ENCODE peak calls at places on chromosomes 6 and 20, in five cellular contexts. One of them, this sample, is unnamed. For H3K36me3 and H3K27me3, the result is how much of the 10 kb centered on the place peaks cover.

GRCh38 chr20:19760371-19760721 is 2.3 kb downstream of the RIN2 start:
- DNase-seq in gastrocnemius medialis: no peak
- DNase-seq in body of pancreas: no peak
- DNase-seq in psoas muscle: no peak
- DNase-seq in heart left ventricle: no peak
- DNase-seq in this sample: no peak

GRCh38 chr6:5497896-5498578 is 236.7 kb downstream of the FARS2 start:
- DNase-seq in heart left ventricle: no peak
- DNase-seq in psoas muscle: no peak
- DNase-seq in gastrocnemius medialis: no peak
- DNase-seq in body of pancreas: no peak
- DNase-seq in this sample: no peak

GRCh38 chr20:43914697-43915208 is at the start of gene TOX2:
- DNase-seq in heart left ventricle: peak
- DNase-seq in body of pancreas: no peak
- DNase-seq in psoas muscle: peak
- DNase-seq in gastrocnemius medialis: no peak
- DNase-seq in this sample: peak

GRCh38 chr6:129661478-129662405 is 48.2 kb downstream of the ARHGAP18 start:
- DNase-seq in body of pancreas: no peak
- DNase-seq in psoas muscle: no peak
- DNase-seq in gastrocnemius medialis: no peak
- DNase-seq in heart left ventricle: no peak
- DNase-seq in this sample: peak

GRCh38 chr6:112563368-112563767 is 216.2 kb downstream of the RFPL4B start:
- DNase-seq in psoas muscle: no peak
- DNase-seq in body of pancreas: no peak
- DNase-seq in heart left ventricle: no peak
- DNase-seq in gastrocnemius medialis: no peak
- DNase-seq in this sample: no peak

GRCh38 chr6:31328355-31328960 is 28.5 kb downstream of the HLA-B start:
- DNase-seq in gastrocnemius medialis: no peak
- DNase-seq in body of pancreas: no peak
- DNase-seq in heart left ventricle: no peak
- DNase-seq in psoas muscle: no peak
- DNase-seq in this sample: no peak

GRCh38 chr20:8187740-8188139 is 55.7 kb downstream of the PLCB1 start:
- DNase-seq in gastrocnemius medialis: no peak
- DNase-seq in body of pancreas: no peak
- DNase-seq in heart left ventricle: no peak
- DNase-seq in psoas muscle: no peak
- DNase-seq in this sample: peak

GRCh38 chr20:24879875-24880274 is 69.2 kb upstream of the CST7 start:
- DNase-seq in psoas muscle: no peak
- DNase-seq in body of pancreas: no peak
- DNase-seq in heart left ventricle: no peak
- DNase-seq in gastrocnemius medialis: no peak
- DNase-seq in this sample: no peak

GRCh38 chr6:4914412-4915159 is 89.3 kb downstream of the RPP40 start:
- DNase-seq in psoas muscle: no peak
- DNase-seq in body of pancreas: no peak
- DNase-seq in gastrocnemius medialis: no peak
- DNase-seq in heart left ventricle: no peak
- DNase-seq in this sample: no peak

GRCh38 chr6:139941826-139942225 is 567.4 kb upstream of the CITED2 start:
- DNase-seq in psoas muscle: no peak
- DNase-seq in gastrocnemius medialis: no peak
- DNase-seq in heart left ventricle: no peak
- DNase-seq in body of pancreas: no peak
- DNase-seq in this sample: no peak

GRCh38 chr6:139881728-139882211 is 507.3 kb upstream of the CITED2 start:
- DNase-seq in gastrocnemius medialis: no peak
- DNase-seq in psoas muscle: no peak
- DNase-seq in body of pancreas: peak
- DNase-seq in heart left ventricle: no peak
- DNase-seq in this sample: no peak

GRCh38 chr6:32432050-32432450 is 7.6 kb upstream of the HLA-DRA start:
- DNase-seq in gastrocnemius medialis: no peak
- DNase-seq in heart left ventricle: no peak
- DNase-seq in psoas muscle: no peak
- DNase-seq in body of pancreas: no peak
- DNase-seq in this sample: no peak

GRCh38 chr6:21987501-21987957 is 309.3 kb downstream of the PRL start:
- DNase-seq in gastrocnemius medialis: peak
- DNase-seq in psoas muscle: peak
- DNase-seq in body of pancreas: peak
- DNase-seq in heart left ventricle: peak
- DNase-seq in this sample: peak

GRCh38 chr6:28580484-28580883 is 54.8 kb downstream of the GPX5 start:
- DNase-seq in body of pancreas: no peak
- DNase-seq in heart left ventricle: no peak
- DNase-seq in gastrocnemius medialis: no peak
- DNase-seq in psoas muscle: no peak
- DNase-seq in this sample: no peak

GRCh38 chr20:3121271-3121911 is 36.9 kb upstream of the AVP start:
- DNase-seq in psoas muscle: no peak
- DNase-seq in heart left ventricle: no peak
- DNase-seq in body of pancreas: no peak
- DNase-seq in gastrocnemius medialis: no peak
- DNase-seq in this sample: no peak

GRCh38 chr6:136052046-136052445 is 198.1 kb downstream of the MTFR2 start:
- DNase-seq in psoas muscle: no peak
- DNase-seq in gastrocnemius medialis: no peak
- DNase-seq in heart left ventricle: no peak
- DNase-seq in body of pancreas: no peak
- DNase-seq in this sample: no peak

GRCh38 chr6:109491207-109491938 is 8.4 kb upstream of the ZBTB24 start:
- DNase-seq in gastrocnemius medialis: no peak
- DNase-seq in heart left ventricle: no peak
- DNase-seq in body of pancreas: no peak
- DNase-seq in psoas muscle: no peak
- DNase-seq in this sample: no peak

GRCh38 chr6:100296810-100297544 is 167.7 kb downstream of the SIM1 start:
- DNase-seq in gastrocnemius medialis: no peak
- DNase-seq in body of pancreas: no peak
- DNase-seq in heart left ventricle: no peak
- DNase-seq in psoas muscle: no peak
- DNase-seq in this sample: no peak

GRCh38 chr20:41594514-41595322 is 23.5 kb downstream of the CHD6 start:
- DNase-seq in gastrocnemius medialis: no peak
- DNase-seq in psoas muscle: no peak
- DNase-seq in body of pancreas: no peak
- DNase-seq in heart left ventricle: no peak
- DNase-seq in this sample: no peak

GRCh38 chr20:54179946-54180345 is 6.2 kb upstream of the CYP24A1 start:
- DNase-seq in heart left ventricle: no peak
- DNase-seq in psoas muscle: no peak
- DNase-seq in body of pancreas: no peak
- DNase-seq in gastrocnemius medialis: no peak
- DNase-seq in this sample: peak

GRCh38 chr6:33670086-33670660 is 41.3 kb downstream of the UQCC2 start:
- DNase-seq in psoas muscle: no peak
- DNase-seq in gastrocnemius medialis: no peak
- DNase-seq in body of pancreas: no peak
- DNase-seq in heart left ventricle: no peak
- DNase-seq in this sample: no peak

GRCh38 chr6:33667776-33668175 is 43.7 kb downstream of the UQCC2 start:
- DNase-seq in gastrocnemius medialis: no peak
- DNase-seq in body of pancreas: no peak
- DNase-seq in heart left ventricle: no peak
- DNase-seq in psoas muscle: no peak
- DNase-seq in this sample: no peak

GRCh38 chr6:33668328-33668727 is 43.2 kb downstream of the UQCC2 start:
- DNase-seq in heart left ventricle: no peak
- DNase-seq in gastrocnemius medialis: no peak
- DNase-seq in psoas muscle: no peak
- DNase-seq in body of pancreas: no peak
- DNase-seq in this sample: no peak

GRCh38 chr6:33667072-33667471 is 44.4 kb downstream of the UQCC2 start:
- DNase-seq in psoas muscle: no peak
- DNase-seq in heart left ventricle: no peak
- DNase-seq in body of pancreas: no peak
- DNase-seq in gastrocnemius medialis: no peak
- DNase-seq in this sample: no peak

DNA sequence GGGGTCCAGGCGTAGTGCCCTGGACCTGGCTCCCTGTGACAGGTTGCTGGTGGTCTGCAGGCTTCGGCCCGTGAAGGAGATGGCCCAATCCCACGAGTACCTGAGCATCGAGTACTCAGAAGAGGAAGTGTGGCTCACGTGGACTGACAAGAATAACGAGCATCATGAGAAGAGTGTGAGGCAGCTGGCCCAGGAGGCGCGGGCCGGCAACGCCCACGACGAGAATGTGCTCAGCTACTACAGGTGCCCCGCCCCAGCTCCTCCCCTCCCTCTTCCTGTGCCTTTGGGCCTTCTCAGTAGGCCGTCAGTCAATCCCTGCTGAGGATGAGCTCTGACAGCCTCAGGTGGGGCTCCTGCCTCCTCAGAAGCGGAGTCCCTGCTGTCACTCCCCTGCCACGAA is 42.6 kb downstream of the UQCC2 start:
- DNase-seq in body of pancreas: no peak
- DNase-seq in heart left ventricle: no peak
- DNase-seq in gastrocnemius medialis: no peak
- DNase-seq in psoas muscle: no peak
- DNase-seq in this sample: peak
- H3K36me3 ChIP-seq in body of pancreas: under half
- H3K36me3 ChIP-seq in heart left ventricle: under half
- H3K36me3 ChIP-seq in gastrocnemius medialis: under half
- H3K36me3 ChIP-seq in psoas muscle: under half
- H3K36me3 ChIP-seq in this sample: under half

GRCh38 chr6:132364675-132365074 is 36.6 kb downstream of the MOXD1 start:
- DNase-seq in heart left ventricle: no peak
- DNase-seq in gastrocnemius medialis: no peak
- DNase-seq in body of pancreas: no peak
- DNase-seq in psoas muscle: no peak
- DNase-seq in this sample: no peak

GRCh38 chr6:132364249-132364648 is 37.0 kb downstream of the MOXD1 start:
- DNase-seq in gastrocnemius medialis: no peak
- DNase-seq in body of pancreas: no peak
- DNase-seq in heart left ventricle: no peak
- DNase-seq in psoas muscle: no peak
- DNase-seq in this sample: no peak

GRCh38 chr6:132368916-132369481 is 32.3 kb downstream of the MOXD1 start:
- DNase-seq in psoas muscle: no peak
- DNase-seq in body of pancreas: no peak
- DNase-seq in heart left ventricle: no peak
- DNase-seq in gastrocnemius medialis: no peak
- DNase-seq in this sample: no peak

GRCh38 chr6:132365319-132365907 is 35.9 kb downstream of the MOXD1 start:
- DNase-seq in gastrocnemius medialis: no peak
- DNase-seq in body of pancreas: no peak
- DNase-seq in psoas muscle: no peak
- DNase-seq in heart left ventricle: no peak
- DNase-seq in this sample: peak

GRCh38 chr6:132369526-132369925 is 31.7 kb downstream of the MOXD1 start:
- DNase-seq in heart left ventricle: no peak
- DNase-seq in psoas muscle: no peak
- DNase-seq in body of pancreas: no peak
- DNase-seq in gastrocnemius medialis: no peak
- DNase-seq in this sample: no peak
- H3K27me3 ChIP-seq in heart left ventricle: under half
- H3K27me3 ChIP-seq in psoas muscle: under half
- H3K27me3 ChIP-seq in body of pancreas: under half
- H3K27me3 ChIP-seq in gastrocnemius medialis: under half
- H3K27me3 ChIP-seq in this sample: under half

GRCh38 chr6:78867020-78867369 is 356 bp upstream of the IRAK1BP1 start:
- DNase-seq in heart left ventricle: no peak
- DNase-seq in body of pancreas: no peak
- DNase-seq in gastrocnemius medialis: no peak
- DNase-seq in psoas muscle: no peak
- DNase-seq in this sample: no peak
- TF ChIP-seq CTCF in heart left ventricle: no peak
- TF ChIP-seq CTCF in body of pancreas: no peak
- TF ChIP-seq CTCF in gastrocnemius medialis: no peak
- TF ChIP-seq CTCF in psoas muscle: no peak
- TF ChIP-seq CTCF in this sample: no peak

GRCh38 chr20:38514947-38515346 is 42.3 kb downstream of the RALGAPB start:
- DNase-seq in body of pancreas: no peak
- DNase-seq in gastrocnemius medialis: no peak
- DNase-seq in psoas muscle: no peak
- DNase-seq in heart left ventricle: no peak
- DNase-seq in this sample: no peak

GRCh38 chr20:38515631-38516030 is 43.0 kb downstream of the RALGAPB start:
- DNase-seq in psoas muscle: no peak
- DNase-seq in body of pancreas: no peak
- DNase-seq in heart left ventricle: no peak
- DNase-seq in gastrocnemius medialis: no peak
- DNase-seq in this sample: no peak

GRCh38 chr20:38523697-38524096 is 51.1 kb downstream of the RALGAPB start:
- DNase-seq in gastrocnemius medialis: no peak
- DNase-seq in heart left ventricle: no peak
- DNase-seq in psoas muscle: no peak
- DNase-seq in body of pancreas: no peak
- DNase-seq in this sample: no peak

GRCh38 chr20:38520261-38520660 is 47.6 kb downstream of the RALGAPB start:
- DNase-seq in gastrocnemius medialis: no peak
- DNase-seq in heart left ventricle: no peak
- DNase-seq in psoas muscle: no peak
- DNase-seq in body of pancreas: no peak
- DNase-seq in this sample: no peak
- H3K36me3 ChIP-seq in gastrocnemius medialis: under half
- H3K36me3 ChIP-seq in heart left ventricle: under half
- H3K36me3 ChIP-seq in psoas muscle: under half
- H3K36me3 ChIP-seq in body of pancreas: under half
- H3K36me3 ChIP-seq in this sample: under half

This sample was measured in GM06990.